ENCODE peak calls at places on chromosomes 12 and 14, in six cellular contexts. V, E, F, X, J and H are unnamed samples.

GRCh38 chr12:68400231-68400829 is 68.2 kb upstream of the MDM1 start:
- DNase-seq in V (no peak), E (no peak), F (no peak), X (no peak), J (no peak), H (no peak)

GRCh38 chr12:2641209-2641608 is 153.6 kb upstream of the FKBP4 start:
- DNase-seq in V (no peak), E (no peak), F (no peak), X (no peak), J (no peak), H (no peak)

GRCh38 chr14:65164068-65164824 is 61.9 kb upstream of the MAX start:
- DNase-seq in V (no peak), E (peak), F (no peak), X (no peak), J (no peak), H (peak)

GRCh38 chr12:121516437-121517011 is 64.3 kb downstream of the KDM2B start:
- DNase-seq in V (no peak), E (no peak), F (no peak), X (no peak), J (no peak), H (no peak)

GRCh38 chr14:95364481-95365209 is 44.9 kb upstream of the CLMN start:
- DNase-seq in V (no peak), E (no peak), F (no peak), X (no peak), J (no peak), H (no peak)

GRCh38 chr12:58566599-58566998 is 353.7 kb downstream of the LRIG3 start:
- DNase-seq in V (no peak), E (no peak), F (no peak), X (no peak), J (no peak), H (no peak)

GRCh38 chr12:48668996-48669395 is 13.0 kb downstream of the KANSL2 start:
- DNase-seq in V (no peak), E (no peak), F (no peak), X (no peak), J (no peak), H (no peak)

GRCh38 chr12:98274430-98275130 is 240.8 kb upstream of the TMPO start:
- DNase-seq in V (no peak), E (no peak), F (no peak), X (no peak), J (no peak), H (no peak)

GRCh38 chr12:70032076-70032475 is 207.0 kb downstream of the MYRFL start:
- DNase-seq in V (no peak), E (no peak), F (no peak), X (no peak), J (no peak), H (no peak)

GRCh38 chr12:42979746-42980145 is 390.2 kb upstream of the PRICKLE1 start:
- DNase-seq in V (no peak), E (no peak), F (no peak), X (no peak), J (no peak), H (no peak)
- H3K27ac ChIP-seq in V (no peak), E (no peak), F (no peak), X (no peak), J (no peak), H (no peak)

DNA sequence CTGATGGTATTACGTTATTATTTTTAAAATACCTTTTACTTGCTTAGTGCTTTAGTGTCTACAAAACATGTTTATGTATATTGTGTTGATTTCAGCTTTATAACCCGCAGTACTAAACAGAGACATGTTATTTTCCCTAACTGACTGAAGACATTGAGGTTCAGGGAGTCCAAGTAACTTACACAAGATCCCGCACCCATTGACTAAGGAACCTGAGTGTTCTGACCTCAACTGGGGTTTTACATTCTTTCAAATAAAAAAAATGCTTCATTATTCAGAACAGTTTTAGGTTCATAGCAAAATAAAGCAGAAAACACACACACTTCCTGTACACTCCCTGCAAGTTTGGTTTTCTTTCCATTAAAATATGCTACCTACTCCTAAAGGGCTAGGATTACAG is 60.4 kb upstream of the METAP2 start:
- DNase-seq in V (no peak), E (no peak), F (no peak), X (no peak), J (no peak), H (no peak)
- H3K27ac ChIP-seq in V (no peak), E (no peak), F (no peak), X (no peak), J (no peak), H (no peak)

DNA sequence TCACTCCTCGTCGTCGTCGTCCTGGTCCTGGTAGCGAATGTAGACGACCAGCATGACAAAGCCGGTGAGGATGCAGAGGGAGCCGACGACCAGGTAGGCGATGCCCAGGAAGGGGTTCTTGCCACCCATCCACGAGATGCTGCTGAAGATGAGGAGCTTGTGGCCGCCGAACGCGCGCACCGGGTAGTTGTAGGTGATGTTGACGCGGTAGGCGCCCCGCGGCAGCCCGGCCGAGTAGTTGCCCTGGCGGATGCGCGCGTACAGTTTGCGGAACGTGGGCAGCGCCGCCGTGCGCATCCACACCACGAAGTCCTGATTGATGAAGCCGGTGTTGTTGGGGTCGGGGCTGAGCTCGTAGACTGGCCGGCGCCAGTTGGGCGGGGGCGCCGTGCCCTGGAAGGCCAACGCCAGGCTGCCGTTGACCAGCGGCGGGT is 1.0 kb downstream of the TMEM30B start:
- DNase-seq in V (no peak), E (peak), F (no peak), X (no peak), J (no peak), H (peak)
- H3K27ac ChIP-seq in V (peak), E (peak), F (peak), X (peak), J (no peak), H (peak)

DNA sequence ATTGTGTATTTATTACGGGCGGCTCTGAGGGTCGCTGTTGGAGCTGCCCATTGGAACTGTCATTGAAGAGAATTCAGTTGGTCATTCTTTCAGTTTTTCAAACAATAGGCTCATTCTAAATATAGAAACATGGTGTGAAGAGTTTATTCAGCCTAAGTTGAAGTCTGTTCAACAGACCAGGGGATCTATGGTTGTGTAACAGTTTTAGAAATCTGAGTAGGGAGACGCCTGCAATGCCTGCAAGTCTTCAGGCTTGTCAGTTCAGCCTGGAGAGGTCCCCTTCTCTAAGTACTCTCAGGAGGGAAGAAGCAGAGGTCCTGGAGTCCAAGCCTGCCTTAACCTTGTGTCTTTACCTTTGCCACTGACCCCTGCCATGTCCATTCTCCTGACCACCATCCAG is 9.7 kb upstream of the ABHD12B start:
- DNase-seq in V (no peak), E (no peak), F (no peak), X (no peak), J (no peak), H (no peak)
- H3K27ac ChIP-seq in V (no peak), E (no peak), F (no peak), X (no peak), J (no peak), H (no peak)

GRCh38 chr12:109234012-109234411 is 75.1 kb downstream of the FOXN4 start:
- DNase-seq in V (no peak), E (no peak), F (no peak), X (no peak), J (no peak), H (no peak)

GRCh38 chr12:109230193-109230592 is 78.9 kb downstream of the FOXN4 start:
- DNase-seq in V (no peak), E (no peak), F (no peak), X (no peak), J (no peak), H (no peak)

GRCh38 chr12:109236257-109236656 is 72.8 kb downstream of the FOXN4 start:
- DNase-seq in V (no peak), E (no peak), F (no peak), X (no peak), J (no peak), H (no peak)

GRCh38 chr12:109228664-109229063 is 80.4 kb downstream of the FOXN4 start:
- DNase-seq in V (peak), E (no peak), F (no peak), X (no peak), J (no peak), H (no peak)

GRCh38 chr12:109232731-109233130 is 76.4 kb downstream of the FOXN4 start:
- DNase-seq in V (no peak), E (no peak), F (no peak), X (no peak), J (no peak), H (no peak)
- H3K27ac ChIP-seq in V (peak), E (no peak), F (no peak), X (no peak), J (peak), H (no peak)

GRCh38 chr14:91298576-91298975 is 54.1 kb upstream of the GPR68 start:
- DNase-seq in V (no peak), E (no peak), F (no peak), X (no peak), J (no peak), H (no peak)
- H3K27ac ChIP-seq in V (no peak), E (no peak), F (no peak), X (no peak), J (no peak), H (no peak)

GRCh38 chr14:69008411-69008810 is 29.3 kb upstream of the ACTN1 start:
- DNase-seq in V (no peak), E (no peak), F (no peak), X (no peak), J (no peak), H (no peak)

GRCh38 chr14:69003626-69004025 is 24.5 kb upstream of the ACTN1 start:
- DNase-seq in V (no peak), E (no peak), F (no peak), X (no peak), J (no peak), H (no peak)

GRCh38 chr14:69004731-69005431 is 25.8 kb upstream of the ACTN1 start:
- DNase-seq in V (no peak), E (no peak), F (no peak), X (no peak), J (no peak), H (no peak)

GRCh38 chr14:69006346-69006745 is 27.2 kb upstream of the ACTN1 start:
- DNase-seq in V (no peak), E (no peak), F (no peak), X (no peak), J (no peak), H (no peak)

DNA sequence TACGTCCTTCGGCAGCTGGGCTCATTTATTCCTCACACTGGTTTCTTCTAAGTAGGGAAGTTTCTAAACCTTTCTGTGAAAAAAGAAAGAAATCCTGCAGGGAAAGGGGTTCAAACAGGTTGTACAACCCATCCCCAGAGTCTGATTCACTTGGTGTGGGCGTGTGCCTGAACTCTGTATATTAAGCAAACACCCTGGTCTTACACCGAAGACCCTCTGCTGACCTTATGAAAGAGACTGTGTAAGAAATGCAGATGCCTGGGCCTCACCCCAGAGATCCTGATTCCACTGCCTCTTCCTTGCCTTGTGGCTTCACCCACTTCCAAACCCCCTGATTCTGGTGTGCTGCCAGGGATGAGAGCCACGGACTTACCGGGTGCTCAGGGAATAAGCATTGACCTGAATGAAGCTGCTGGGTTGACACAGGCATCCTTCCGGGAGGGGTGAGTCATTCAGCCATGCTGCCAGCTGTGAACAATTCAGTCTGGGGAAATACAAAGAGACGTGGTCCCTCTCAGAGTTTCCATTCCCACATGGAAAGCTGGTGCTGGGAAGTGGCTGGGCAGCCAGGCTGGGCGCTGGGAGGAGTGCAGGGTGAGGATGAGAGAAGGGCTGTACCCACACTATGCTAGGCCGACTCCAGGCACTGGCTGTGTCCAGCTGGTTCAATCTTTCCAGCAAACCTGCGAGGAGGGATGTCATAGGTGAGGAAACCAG is 26.5 kb upstream of the ACTN1 start:
- DNase-seq in V (no peak), E (no peak), F (peak), X (peak), J (no peak), H (no peak)
- H3K27ac ChIP-seq in V (no peak), E (no peak), F (no peak), X (peak), J (no peak), H (no peak)

GRCh38 chr12:6329693-6330045 is 12.2 kb downstream of the TNFRSF1A start:
- DNase-seq in V (no peak), E (no peak), F (no peak), X (no peak), J (no peak), H (no peak)
- H3K27ac ChIP-seq in V (peak), E (no peak), F (no peak), X (no peak), J (no peak), H (no peak)

GRCh38 chr12:89211456-89211855 is 140.8 kb downstream of the DUSP6 start:
- DNase-seq in V (no peak), E (no peak), F (no peak), X (no peak), J (no peak), H (no peak)
- H3K27ac ChIP-seq in V (peak), E (no peak), F (peak), X (no peak), J (no peak), H (no peak)

DNA sequence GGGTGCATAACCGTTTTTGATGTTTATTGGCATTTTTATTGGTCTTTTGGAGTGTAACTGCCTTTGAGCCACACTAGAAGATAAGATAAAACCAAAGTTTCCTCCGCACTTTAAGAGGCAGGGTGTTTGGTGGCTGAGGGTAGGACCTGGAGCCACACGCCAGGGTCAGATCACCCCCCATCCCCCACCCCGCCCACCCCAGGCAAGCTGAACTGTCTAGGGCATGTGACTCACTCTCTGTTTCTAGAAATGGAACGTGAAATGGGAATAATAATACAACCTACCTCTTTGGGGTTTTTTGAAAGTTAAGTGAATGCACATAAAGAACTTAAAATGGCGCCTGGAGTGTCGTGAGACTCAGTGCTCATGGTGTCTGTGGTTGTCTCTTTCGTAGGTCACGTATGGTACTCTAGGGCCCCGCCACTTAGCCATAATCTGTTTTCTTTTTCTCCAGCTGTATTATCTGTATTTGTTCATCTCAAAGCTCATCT is 56.0 kb downstream of the PPP2R5C start:
- DNase-seq in V (no peak), E (peak), F (no peak), X (no peak), J (no peak), H (no peak)
- H3K27ac ChIP-seq in V (no peak), E (peak), F (no peak), X (no peak), J (no peak), H (peak)